ENCODE peak calls at places on chromosomes 1 and 21, in four cellular contexts. One of them, this sample, is unnamed.
A peak's percentile ranks its signal among the peaks of the same experiment; 100 is the strongest.

GRCh38 chr1:114347431-114348209 is 163.4 kb downstream of the TRIM33 start:
- DNase-seq in RWPE1: no peak
- DNase-seq in fibroblast of lung: no peak
- DNase-seq in GM10248: no peak
- DNase-seq in this sample: no peak

GRCh38 chr1:113769599-113769970 is 10.3 kb upstream of the PHTF1 start:
- DNase-seq in RWPE1: no peak
- DNase-seq in fibroblast of lung: no peak
- DNase-seq in GM10248: no peak
- DNase-seq in this sample: no peak

GRCh38 chr1:184021666-184022198 is 15.8 kb downstream of the COLGALT2 start:
- DNase-seq in RWPE1: no peak
- DNase-seq in fibroblast of lung: no peak
- DNase-seq in GM10248: no peak
- DNase-seq in this sample: no peak

GRCh38 chr1:64920936-64921589 is 45.3 kb downstream of the JAK1 start:
- DNase-seq in RWPE1: peak; percentile 52
- DNase-seq in fibroblast of lung: peak; percentile 84
- DNase-seq in GM10248: no peak
- DNase-seq in this sample: no peak

GRCh38 chr1:208506812-208507211 is 262.6 kb upstream of the PLXNA2 start:
- DNase-seq in RWPE1: no peak
- DNase-seq in fibroblast of lung: no peak
- DNase-seq in GM10248: no peak
- DNase-seq in this sample: no peak

GRCh38 chr1:65253800-65254319 is 55.5 kb upstream of the DNAJC6 start:
- DNase-seq in RWPE1: peak; percentile 26
- DNase-seq in fibroblast of lung: no peak
- DNase-seq in GM10248: no peak
- DNase-seq in this sample: no peak

GRCh38 chr1:227798078-227798802 is 17.2 kb upstream of the PRSS38 start:
- DNase-seq in RWPE1: no peak
- DNase-seq in fibroblast of lung: no peak
- DNase-seq in GM10248: no peak
- DNase-seq in this sample: no peak

GRCh38 chr1:35544976-35545375 is 12.2 kb downstream of the KIAA0319L start:
- DNase-seq in RWPE1: peak; percentile 40
- DNase-seq in fibroblast of lung: peak; percentile 68
- DNase-seq in GM10248: peak; percentile 54
- DNase-seq in this sample: peak; percentile 38

GRCh38 chr21:36846624-36847023 is 119.8 kb downstream of the HLCS start:
- DNase-seq in RWPE1: peak; percentile 11
- DNase-seq in fibroblast of lung: no peak
- DNase-seq in GM10248: no peak
- DNase-seq in this sample: no peak

GRCh38 chr1:79235221-79236002 is 228.9 kb upstream of the ADGRL4 start:
- DNase-seq in RWPE1: no peak
- DNase-seq in fibroblast of lung: no peak
- DNase-seq in GM10248: no peak
- DNase-seq in this sample: no peak

GRCh38 chr1:113540328-113540727 is 150.0 kb downstream of the MAGI3 start:
- DNase-seq in RWPE1: no peak
- DNase-seq in fibroblast of lung: no peak
- DNase-seq in GM10248: no peak
- DNase-seq in this sample: no peak

GRCh38 chr1:58774027-58774426 is 9.8 kb downstream of the JUN start:
- DNase-seq in RWPE1: no peak
- DNase-seq in fibroblast of lung: no peak
- DNase-seq in GM10248: no peak
- DNase-seq in this sample: no peak

GRCh38 chr1:205323794-205324193 is 2.2 kb upstream of the NUAK2 start:
- DNase-seq in RWPE1: no peak
- DNase-seq in fibroblast of lung: no peak
- DNase-seq in GM10248: no peak
- DNase-seq in this sample: no peak

DNA sequence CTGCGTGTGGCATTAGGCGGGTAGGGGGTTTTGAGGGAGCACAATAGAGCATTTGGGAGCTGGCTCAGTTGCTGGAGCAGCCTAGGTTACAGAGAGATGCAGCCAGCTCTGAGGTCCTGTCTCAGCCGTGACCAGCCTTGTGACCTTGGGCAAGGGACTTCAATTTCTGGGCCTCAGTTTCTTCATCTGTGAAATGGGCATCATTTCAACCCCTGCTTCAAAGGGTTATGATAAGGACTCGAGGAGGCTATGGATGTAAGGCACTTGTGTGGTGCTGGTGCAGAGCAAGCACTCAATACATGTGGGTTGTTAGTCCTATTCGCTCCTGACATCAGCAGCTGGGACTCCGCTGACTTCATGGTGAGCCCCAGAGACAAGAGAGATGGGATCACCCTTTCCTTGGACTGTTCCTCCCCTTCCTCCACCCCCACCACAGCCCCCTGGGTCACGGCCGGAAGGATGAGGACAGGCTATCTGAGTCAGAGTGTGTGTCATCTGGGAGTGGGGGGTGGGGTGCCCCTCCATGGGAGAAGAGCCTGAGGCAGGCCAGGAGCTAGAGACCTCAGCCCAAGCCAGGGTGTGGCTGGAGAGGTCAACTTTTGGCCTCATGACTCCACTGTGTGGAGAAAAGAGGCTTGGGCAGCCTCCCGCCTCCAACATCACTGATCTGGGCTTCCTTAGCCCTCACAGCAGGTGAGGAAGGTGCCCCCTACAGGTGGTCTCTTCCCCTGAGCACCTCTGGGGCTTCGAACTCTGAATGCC is 71.4 kb upstream of the ZBTB40 start:
- DNase-seq in RWPE1: peak; percentile 43
- DNase-seq in fibroblast of lung: no peak
- DNase-seq in GM10248: no peak
- DNase-seq in this sample: no peak
- TF ChIP-seq CTCF in RWPE1: no peak
- TF ChIP-seq CTCF in fibroblast of lung: no peak
- TF ChIP-seq CTCF in GM10248: no peak
- TF ChIP-seq CTCF in this sample: no peak

DNA sequence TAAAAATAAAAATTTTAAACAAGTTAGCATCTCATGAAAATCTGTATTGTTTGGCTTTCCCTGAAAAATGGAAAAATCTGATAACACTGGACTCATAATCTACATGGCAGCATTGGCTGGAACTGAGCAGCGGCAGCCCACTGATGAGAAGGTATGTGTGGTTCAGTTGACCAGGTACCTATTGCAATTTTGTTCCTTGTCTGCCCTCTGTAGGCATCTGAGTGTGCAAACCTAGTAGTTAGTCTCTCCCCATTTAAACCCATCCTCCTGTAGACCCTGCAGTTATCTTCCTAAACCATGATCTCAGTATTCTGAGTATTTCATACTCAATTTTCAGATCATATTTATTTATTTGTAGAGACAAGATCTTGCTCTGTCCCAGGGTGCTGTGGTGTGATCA is 59.4 kb upstream of the SERBP1 start:
- DNase-seq in RWPE1: peak; percentile 53
- DNase-seq in fibroblast of lung: peak; percentile 27
- DNase-seq in GM10248: peak; percentile 49
- DNase-seq in this sample: no peak
- TF ChIP-seq CTCF in RWPE1: no peak
- TF ChIP-seq CTCF in fibroblast of lung: peak; percentile 16
- TF ChIP-seq CTCF in GM10248: peak; percentile 29
- TF ChIP-seq CTCF in this sample: no peak

GRCh38 chr1:47469910-47470309 is 32.1 kb downstream of the FOXD2 start:
- DNase-seq in RWPE1: no peak
- DNase-seq in fibroblast of lung: no peak
- DNase-seq in GM10248: no peak
- DNase-seq in this sample: no peak
- TF ChIP-seq CTCF in RWPE1: no peak
- TF ChIP-seq CTCF in fibroblast of lung: no peak
- TF ChIP-seq CTCF in GM10248: no peak
- TF ChIP-seq CTCF in this sample: no peak

GRCh38 chr1:248696261-248696660 is 6.3 kb downstream of the OR14I1 start:
- DNase-seq in RWPE1: no peak
- DNase-seq in fibroblast of lung: no peak
- DNase-seq in GM10248: peak; percentile 30
- DNase-seq in this sample: peak; percentile 43
- TF ChIP-seq CTCF in RWPE1: no peak
- TF ChIP-seq CTCF in fibroblast of lung: no peak
- TF ChIP-seq CTCF in GM10248: peak; percentile 14
- TF ChIP-seq CTCF in this sample: no peak

GRCh38 chr1:156055343-156055645 is 712 bp downstream of the LAMTOR2 start:
- DNase-seq in RWPE1: no peak
- DNase-seq in fibroblast of lung: no peak
- DNase-seq in GM10248: no peak
- DNase-seq in this sample: no peak

GRCh38 chr1:156055649-156056048 is 1.1 kb downstream of the LAMTOR2 start:
- DNase-seq in RWPE1: no peak
- DNase-seq in fibroblast of lung: no peak
- DNase-seq in GM10248: no peak
- DNase-seq in this sample: no peak

GRCh38 chr1:156054500-156055342 is at the start of gene LAMTOR2:
- DNase-seq in RWPE1: peak; percentile 98
- DNase-seq in fibroblast of lung: peak; percentile 94
- DNase-seq in GM10248: peak; percentile 94
- DNase-seq in this sample: peak; percentile 99

GRCh38 chr1:156052862-156053769 is 482 bp downstream of the UBQLN4 start:
- DNase-seq in RWPE1: peak; percentile 77
- DNase-seq in fibroblast of lung: peak; percentile 72
- DNase-seq in GM10248: peak; percentile 79
- DNase-seq in this sample: peak; percentile 81

GRCh38 chr1:156053770-156054499 is at the start of gene UBQLN4:
- DNase-seq in RWPE1: peak; percentile 93
- DNase-seq in fibroblast of lung: peak; percentile 87
- DNase-seq in GM10248: peak; percentile 94
- DNase-seq in this sample: peak; percentile 94
- TF ChIP-seq CTCF in RWPE1: peak; percentile 82
- TF ChIP-seq CTCF in fibroblast of lung: peak; percentile 25
- TF ChIP-seq CTCF in GM10248: peak; percentile 70
- TF ChIP-seq CTCF in this sample: peak; percentile 30

GRCh38 chr1:43935711-43936427 is 2.3 kb downstream of the ARTN start:
- DNase-seq in RWPE1: peak; percentile 84
- DNase-seq in fibroblast of lung: no peak
- DNase-seq in GM10248: no peak
- DNase-seq in this sample: no peak

GRCh38 chr1:43938383-43938782 is 4.8 kb downstream of the ARTN start:
- DNase-seq in RWPE1: no peak
- DNase-seq in fibroblast of lung: no peak
- DNase-seq in GM10248: no peak
- DNase-seq in this sample: no peak

GRCh38 chr1:43937179-43937865 is 3.7 kb downstream of the ARTN start:
- DNase-seq in RWPE1: peak; percentile 68
- DNase-seq in fibroblast of lung: no peak
- DNase-seq in GM10248: no peak
- DNase-seq in this sample: no peak

GRCh38 chr1:43934986-43935324 is 1.4 kb downstream of the ARTN start:
- DNase-seq in RWPE1: no peak
- DNase-seq in fibroblast of lung: no peak
- DNase-seq in GM10248: no peak
- DNase-seq in this sample: no peak

DNA sequence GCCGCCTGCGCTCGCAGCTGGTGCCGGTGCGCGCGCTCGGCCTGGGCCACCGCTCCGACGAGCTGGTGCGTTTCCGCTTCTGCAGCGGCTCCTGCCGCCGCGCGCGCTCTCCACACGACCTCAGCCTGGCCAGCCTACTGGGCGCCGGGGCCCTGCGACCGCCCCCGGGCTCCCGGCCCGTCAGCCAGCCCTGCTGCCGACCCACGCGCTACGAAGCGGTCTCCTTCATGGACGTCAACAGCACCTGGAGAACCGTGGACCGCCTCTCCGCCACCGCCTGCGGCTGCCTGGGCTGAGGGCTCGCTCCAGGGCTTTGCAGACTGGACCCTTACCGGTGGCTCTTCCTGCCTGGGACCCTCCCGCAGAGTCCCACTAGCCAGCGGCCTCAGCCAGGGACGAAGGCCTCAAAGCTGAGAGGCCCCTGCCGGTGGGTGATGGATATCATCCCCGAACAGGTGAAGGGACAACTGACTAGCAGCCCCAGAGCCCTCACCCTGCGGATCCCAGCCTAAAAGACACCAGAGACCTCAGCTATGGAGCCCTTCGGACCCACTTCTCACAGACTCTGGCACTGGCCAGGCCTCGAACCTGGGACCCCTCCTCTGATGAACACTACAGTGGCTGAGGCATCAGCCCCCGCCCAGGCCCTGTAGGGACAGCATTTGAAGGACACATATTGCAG is 3.0 kb downstream of the ARTN start:
- DNase-seq in RWPE1: no peak
- DNase-seq in fibroblast of lung: peak; percentile 21
- DNase-seq in GM10248: peak; percentile 62
- DNase-seq in this sample: peak; percentile 59
- TF ChIP-seq CTCF in RWPE1: peak; percentile 29
- TF ChIP-seq CTCF in fibroblast of lung: no peak
- TF ChIP-seq CTCF in GM10248: no peak
- TF ChIP-seq CTCF in this sample: peak; percentile 52

GRCh38 chr1:107277022-107277421 is 136.2 kb downstream of the NTNG1 start:
- DNase-seq in RWPE1: no peak
- DNase-seq in fibroblast of lung: peak; percentile 69
- DNase-seq in GM10248: no peak
- DNase-seq in this sample: peak; percentile 22
- TF ChIP-seq CTCF in RWPE1: peak; percentile 26
- TF ChIP-seq CTCF in fibroblast of lung: peak; percentile 56
- TF ChIP-seq CTCF in GM10248: no peak
- TF ChIP-seq CTCF in this sample: no peak

This sample was measured in Calu3.